ENCODE peak calls at places on chromosomes 2 and 18, in four cellular contexts. M is AG04450, A is NCI-H187, Y is mucosa of gallbladder. R is an unnamed sample.

GRCh38 chr2:236747426-236747825 is 177.8 kb downstream of the ACKR3 start:
- DNase-seq in M (no peak), A (no peak), Y (no peak), R (no peak)

GRCh38 chr2:185807351-185807750 is 68.7 kb downstream of the FSIP2 start:
- DNase-seq in M (no peak), A (no peak), Y (no peak), R (no peak)

GRCh38 chr18:44035554-44035953 is 645.1 kb upstream of the SETBP1 start:
- DNase-seq in M (no peak), A (no peak), Y (no peak), R (no peak)

GRCh38 chr18:67359868-67360838 is 156.4 kb downstream of the DSEL start:
- DNase-seq in M (peak), A (no peak), Y (peak), R (no peak)

GRCh38 chr2:199463000-199463692 is 5.4 kb upstream of the SATB2 start:
- DNase-seq in M (no peak), A (no peak), Y (no peak), R (peak)

GRCh38 chr2:71472019-71472418 is 18.7 kb downstream of the DYSF start:
- DNase-seq in M (no peak), A (no peak), Y (no peak), R (no peak)

GRCh38 chr2:219125225-219125885 is 35.3 kb downstream of the NHEJ1 start:
- DNase-seq in M (peak), A (no peak), Y (peak), R (peak)

GRCh38 chr18:77108001-77108692 is 24.4 kb downstream of the MBP start:
- DNase-seq in M (peak), A (no peak), Y (peak), R (no peak)

GRCh38 chr2:26941486-26941885 is 29.0 kb upstream of the MAPRE3 start:
- DNase-seq in M (no peak), A (no peak), Y (no peak), R (no peak)

GRCh38 chr2:159157361-159158045 is 129.0 kb downstream of the WDSUB1 start:
- DNase-seq in M (no peak), A (no peak), Y (no peak), R (no peak)

GRCh38 chr2:18299423-18300212 is 260.8 kb downstream of the RDH14 start:
- DNase-seq in M (peak), A (no peak), Y (peak), R (no peak)

GRCh38 chr18:51890762-51891161 is 449.2 kb upstream of the DCC start:
- DNase-seq in M (no peak), A (peak), Y (peak), R (peak)

GRCh38 chr18:11146238-11146946 is 3.0 kb downstream of the PIEZO2 start:
- DNase-seq in M (no peak), A (no peak), Y (no peak), R (no peak)

GRCh38 chr2:176774768-176775453 is 437.7 kb upstream of the HNRNPA3 start:
- DNase-seq in M (no peak), A (no peak), Y (no peak), R (no peak)

GRCh38 chr18:76274470-76275289 is 220.4 kb downstream of the ZNF516 start:
- DNase-seq in M (no peak), A (no peak), Y (no peak), R (no peak)

GRCh38 chr18:74595425-74595824 is 2.2 kb upstream of the ZNF407 start:
- DNase-seq in M (no peak), A (no peak), Y (no peak), R (no peak)

GRCh38 chr2:202171246-202171833 is 67.1 kb downstream of the SUMO1 start:
- DNase-seq in M (no peak), A (no peak), Y (no peak), R (no peak)

GRCh38 chr2:158025263-158025996 is 76.2 kb upstream of the UPP2 start:
- DNase-seq in M (peak), A (no peak), Y (no peak), R (no peak)

GRCh38 chr18:63505566-63506335 is 29.0 kb downstream of the SERPINB5 start:
- DNase-seq in M (no peak), A (no peak), Y (no peak), R (no peak)

GRCh38 chr2:48531141-48531648 is 1.2 kb downstream of the STON1 start:
- DNase-seq in M (no peak), A (no peak), Y (peak), R (no peak)

GRCh38 chr2:83944174-83944573 is 514.9 kb downstream of the SUCLG1 start:
- DNase-seq in M (no peak), A (no peak), Y (no peak), R (no peak)

GRCh38 chr2:190088917-190089316 is 26.4 kb upstream of the MSTN start:
- DNase-seq in M (peak), A (peak), Y (peak), R (peak)

GRCh38 chr18:12088731-12089375 is 4.8 kb upstream of the ANKRD62 start:
- DNase-seq in M (no peak), A (no peak), Y (no peak), R (no peak)

GRCh38 chr2:233387667-233388528 is 33.6 kb downstream of the DGKD start:
- DNase-seq in M (peak), A (no peak), Y (peak), R (peak)

GRCh38 chr2:44817673-44818335 is 123.7 kb upstream of the SIX3 start:
- DNase-seq in M (no peak), A (peak), Y (no peak), R (no peak)